ENCODE peak calls at places on chromosomes 3 and 15, in four cellular contexts. K, I, W and E are unnamed samples.

GRCh38 chr3:176737480-176738147 is 459.7 kb downstream of the TBL1XR1 start:
- DNase-seq in I (no peak), K (no peak), W (no peak), E (no peak)

GRCh38 chr15:81023483-81024264 is 23.0 kb downstream of the TLNRD1 start:
- DNase-seq in K (no peak), I (no peak), W (peak; percentile 29), E (no peak)

GRCh38 chr15:40843885-40844542 is at the start of gene SPINT1:
- DNase-seq in W (peak; percentile 51), I (no peak), K (no peak), E (no peak)

GRCh38 chr3:190807719-190808375 is 54.6 kb downstream of the GMNC start:
- DNase-seq in K (peak; percentile 2), I (no peak), W (no peak), E (no peak)

GRCh38 chr3:171966533-171967136 is 72.7 kb upstream of the FNDC3B start:
- DNase-seq in I (no peak), K (no peak), W (no peak), E (no peak)

GRCh38 chr15:80615783-80616391 is 79.2 kb upstream of the ABHD17C start:
- DNase-seq in W (peak; percentile 5), K (peak; percentile 87), I (peak; percentile 40), E (no peak)

GRCh38 chr3:104286645-104287044 is 1080.1 kb upstream of the ALCAM start:
- DNase-seq in K (no peak), W (no peak), I (no peak), E (no peak)

GRCh38 chr3:85821130-85821756 is 862.5 kb downstream of the CADM2 start:
- DNase-seq in I (peak; percentile 58), K (peak; percentile 23), W (no peak), E (peak; percentile 13)

DNA sequence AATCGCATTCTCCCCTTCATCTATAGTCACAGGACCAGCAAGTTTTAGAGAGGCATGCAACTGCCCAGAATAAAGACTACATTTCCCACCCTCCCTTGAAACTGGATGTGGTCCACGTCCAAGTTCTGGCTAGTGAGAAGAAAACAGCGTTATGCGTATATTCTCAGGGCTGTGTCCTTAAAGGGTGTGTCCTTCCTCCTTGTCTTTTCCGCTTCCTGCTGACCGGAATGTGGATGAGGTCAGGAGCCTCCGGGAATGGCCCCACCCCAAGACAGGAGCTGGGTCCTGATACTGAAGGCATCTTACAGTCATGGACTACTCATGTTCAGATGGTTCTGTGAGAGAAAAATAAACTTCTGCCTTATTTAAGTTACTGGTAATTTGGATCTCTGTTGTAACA is 20.2 kb downstream of the CHST2 start:
- DNase-seq in I (peak; percentile 49), W (no peak), K (no peak), E (no peak)
- TF ChIP-seq PHF8 in I (no peak), W (no peak), K (no peak), E (no peak)

GRCh38 chr3:143751643-143752178 is 96.6 kb downstream of the SLC9A9 start:
- DNase-seq in I (no peak), W (no peak), K (no peak), E (no peak)
- TF ChIP-seq PHF8 in I (no peak), W (no peak), K (no peak), E (no peak)

GRCh38 chr3:111859974-111860859 is 1.2 kb downstream of the PHLDB2 start:
- DNase-seq in I (peak; percentile 90), W (peak; percentile 12), K (peak; percentile 71), E (peak; percentile 75)
- TF ChIP-seq PHF8 in I (no peak), W (no peak), K (peak; percentile 32), E (no peak)

GRCh38 chr3:99947356-99947755 is 129.7 kb downstream of the CMSS1 start:
- DNase-seq in I (no peak), K (no peak), W (no peak), E (no peak)

GRCh38 chr3:99941211-99941610 is 123.5 kb downstream of the CMSS1 start:
- DNase-seq in I (no peak), W (no peak), K (no peak), E (no peak)

GRCh38 chr3:99940350-99940749 is 122.7 kb downstream of the CMSS1 start:
- DNase-seq in I (no peak), W (no peak), K (no peak), E (no peak)

GRCh38 chr3:99945328-99945995 is 127.8 kb downstream of the CMSS1 start:
- DNase-seq in W (no peak), I (no peak), K (no peak), E (no peak)

DNA sequence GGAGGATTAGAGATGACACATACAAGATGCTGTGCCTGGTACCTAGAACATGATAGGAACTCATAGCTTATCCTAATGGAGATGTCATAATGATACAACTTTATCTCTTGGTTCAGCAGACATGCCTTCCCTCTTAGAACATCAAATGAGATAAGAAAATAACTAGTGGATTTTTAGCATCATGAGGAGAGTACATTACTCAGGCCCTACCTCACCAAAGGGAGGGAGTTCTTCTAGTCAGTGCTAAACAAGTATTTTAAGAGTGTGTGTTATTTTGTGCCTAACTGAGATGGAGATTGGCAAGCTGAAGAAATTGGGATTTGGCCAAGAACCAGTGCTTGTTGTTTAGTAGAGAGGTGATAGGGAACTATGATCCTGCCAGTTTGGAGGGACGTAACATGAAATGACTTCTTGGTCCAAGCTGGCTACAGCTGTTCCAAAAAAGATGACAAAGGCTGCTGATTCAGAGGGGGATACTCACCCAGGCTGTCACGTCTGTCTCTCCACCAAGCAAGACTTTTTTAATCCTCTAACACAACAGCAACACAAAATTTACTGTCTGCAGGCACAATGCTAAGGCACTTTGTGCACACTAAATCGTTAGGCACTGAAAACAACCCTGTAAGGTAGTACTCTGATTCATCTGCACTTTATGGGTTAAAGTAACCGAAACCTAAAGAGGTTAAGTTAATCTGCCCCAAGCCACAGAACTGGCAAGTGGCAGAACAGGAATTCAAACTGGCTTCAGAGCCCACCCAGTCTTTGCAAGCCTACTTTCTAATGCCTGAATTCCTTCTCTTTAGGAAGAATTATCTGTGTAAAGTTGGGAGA is 126.5 kb downstream of the CMSS1 start:
- DNase-seq in W (no peak), I (no peak), K (no peak), E (no peak)
- TF ChIP-seq PHF8 in W (no peak), I (no peak), K (no peak), E (no peak)